ENCODE peak calls at places on chromosome 15, in ten cellular contexts. One of them, this sample, is unnamed.

GRCh38 chr15:41838400-41838897 is at the start of gene PLA2G4B:
- DNase-seq in stomach: peak
- DNase-seq in A673: no peak
- DNase-seq in GM12878: no peak
- DNase-seq in brain microvascular endothelial cell: no peak
- DNase-seq in IMR-90: no peak
- DNase-seq in right atrium auricular region: no peak
- DNase-seq in cardiac muscle cell: no peak
- DNase-seq in neuronal stem cell: no peak
- DNase-seq in tibial artery: no peak
- DNase-seq in this sample: no peak

GRCh38 chr15:78977591-78978347 is 32.9 kb upstream of the CTSH start:
- DNase-seq in right atrium auricular region: no peak
- DNase-seq in GM12878: no peak
- DNase-seq in IMR-90: no peak
- DNase-seq in brain microvascular endothelial cell: no peak
- DNase-seq in neuronal stem cell: no peak
- DNase-seq in stomach: no peak
- DNase-seq in cardiac muscle cell: no peak
- DNase-seq in tibial artery: no peak
- DNase-seq in A673: no peak
- DNase-seq in this sample: no peak

GRCh38 chr15:80942746-80943565 is 46.7 kb downstream of the MESD start:
- DNase-seq in IMR-90: peak
- DNase-seq in GM12878: no peak
- DNase-seq in stomach: no peak
- DNase-seq in tibial artery: peak
- DNase-seq in cardiac muscle cell: no peak
- DNase-seq in brain microvascular endothelial cell: no peak
- DNase-seq in A673: no peak
- DNase-seq in neuronal stem cell: no peak
- DNase-seq in right atrium auricular region: no peak
- DNase-seq in this sample: peak

GRCh38 chr15:64247906-64248541 is 85.2 kb upstream of the PPIB start:
- DNase-seq in GM12878: peak
- DNase-seq in IMR-90: peak
- DNase-seq in right atrium auricular region: no peak
- DNase-seq in brain microvascular endothelial cell: peak
- DNase-seq in neuronal stem cell: peak
- DNase-seq in A673: peak
- DNase-seq in tibial artery: no peak
- DNase-seq in stomach: no peak
- DNase-seq in cardiac muscle cell: peak
- DNase-seq in this sample: no peak

GRCh38 chr15:96274698-96275097 is 55.8 kb upstream of the NR2F2 start:
- DNase-seq in stomach: no peak
- DNase-seq in brain microvascular endothelial cell: no peak
- DNase-seq in tibial artery: no peak
- DNase-seq in right atrium auricular region: no peak
- DNase-seq in A673: no peak
- DNase-seq in cardiac muscle cell: no peak
- DNase-seq in GM12878: no peak
- DNase-seq in IMR-90: no peak
- DNase-seq in neuronal stem cell: no peak
- DNase-seq in this sample: no peak

GRCh38 chr15:65189102-65189740 is 4.1 kb upstream of the CLPX start:
- DNase-seq in right atrium auricular region: no peak
- DNase-seq in neuronal stem cell: peak
- DNase-seq in brain microvascular endothelial cell: peak
- DNase-seq in GM12878: no peak
- DNase-seq in IMR-90: peak
- DNase-seq in A673: peak
- DNase-seq in stomach: no peak
- DNase-seq in cardiac muscle cell: peak
- DNase-seq in tibial artery: no peak
- DNase-seq in this sample: no peak

GRCh38 chr15:54605556-54605955 is 591.2 kb downstream of the RSL24D1 start:
- DNase-seq in brain microvascular endothelial cell: no peak
- DNase-seq in IMR-90: no peak
- DNase-seq in right atrium auricular region: no peak
- DNase-seq in neuronal stem cell: no peak
- DNase-seq in A673: no peak
- DNase-seq in cardiac muscle cell: no peak
- DNase-seq in stomach: no peak
- DNase-seq in GM12878: no peak
- DNase-seq in tibial artery: no peak
- DNase-seq in this sample: no peak

GRCh38 chr15:78044407-78045155 is 32.9 kb downstream of the TBC1D2B start:
- DNase-seq in IMR-90: no peak
- DNase-seq in brain microvascular endothelial cell: no peak
- DNase-seq in cardiac muscle cell: peak
- DNase-seq in A673: peak
- DNase-seq in GM12878: no peak
- DNase-seq in stomach: no peak
- DNase-seq in tibial artery: no peak
- DNase-seq in right atrium auricular region: no peak
- DNase-seq in neuronal stem cell: no peak
- DNase-seq in this sample: no peak

GRCh38 chr15:35481064-35481463 is 64.9 kb downstream of the DPH6 start:
- DNase-seq in cardiac muscle cell: no peak
- DNase-seq in right atrium auricular region: no peak
- DNase-seq in tibial artery: no peak
- DNase-seq in brain microvascular endothelial cell: no peak
- DNase-seq in stomach: no peak
- DNase-seq in neuronal stem cell: no peak
- DNase-seq in GM12878: no peak
- DNase-seq in A673: no peak
- DNase-seq in IMR-90: no peak
- DNase-seq in this sample: no peak

GRCh38 chr15:70793694-70794093 is 30.3 kb upstream of the UACA start:
- DNase-seq in neuronal stem cell: no peak
- DNase-seq in brain microvascular endothelial cell: no peak
- DNase-seq in A673: no peak
- DNase-seq in right atrium auricular region: no peak
- DNase-seq in stomach: peak
- DNase-seq in tibial artery: no peak
- DNase-seq in cardiac muscle cell: no peak
- DNase-seq in GM12878: no peak
- DNase-seq in IMR-90: no peak
- DNase-seq in this sample: peak

GRCh38 chr15:74543583-74543982 is 2.6 kb downstream of the ARID3B start:
- DNase-seq in neuronal stem cell: no peak
- DNase-seq in stomach: no peak
- DNase-seq in right atrium auricular region: no peak
- DNase-seq in brain microvascular endothelial cell: no peak
- DNase-seq in GM12878: no peak
- DNase-seq in cardiac muscle cell: no peak
- DNase-seq in IMR-90: no peak
- DNase-seq in tibial artery: no peak
- DNase-seq in A673: no peak
- DNase-seq in this sample: no peak

GRCh38 chr15:70852501-70853269 is 1.3 kb downstream of the LARP6 start:
- DNase-seq in GM12878: no peak
- DNase-seq in cardiac muscle cell: peak
- DNase-seq in neuronal stem cell: no peak
- DNase-seq in A673: no peak
- DNase-seq in tibial artery: no peak
- DNase-seq in right atrium auricular region: no peak
- DNase-seq in IMR-90: peak
- DNase-seq in stomach: no peak
- DNase-seq in brain microvascular endothelial cell: peak
- DNase-seq in this sample: peak

GRCh38 chr15:70375586-70375985 is 277.9 kb upstream of the TLE3 start:
- DNase-seq in brain microvascular endothelial cell: no peak
- DNase-seq in tibial artery: no peak
- DNase-seq in IMR-90: no peak
- DNase-seq in A673: no peak
- DNase-seq in stomach: no peak
- DNase-seq in right atrium auricular region: peak
- DNase-seq in cardiac muscle cell: no peak
- DNase-seq in neuronal stem cell: no peak
- DNase-seq in GM12878: no peak
- DNase-seq in this sample: no peak

GRCh38 chr15:80550219-80550909 is 144.7 kb upstream of the ABHD17C start:
- DNase-seq in brain microvascular endothelial cell: peak
- DNase-seq in neuronal stem cell: no peak
- DNase-seq in IMR-90: peak
- DNase-seq in cardiac muscle cell: peak
- DNase-seq in GM12878: peak
- DNase-seq in A673: no peak
- DNase-seq in stomach: no peak
- DNase-seq in tibial artery: no peak
- DNase-seq in right atrium auricular region: no peak
- DNase-seq in this sample: no peak

GRCh38 chr15:94135748-94136147 is 95.6 kb upstream of the MCTP2 start:
- DNase-seq in brain microvascular endothelial cell: no peak
- DNase-seq in A673: peak
- DNase-seq in GM12878: no peak
- DNase-seq in IMR-90: no peak
- DNase-seq in cardiac muscle cell: no peak
- DNase-seq in neuronal stem cell: no peak
- DNase-seq in stomach: no peak
- DNase-seq in right atrium auricular region: no peak
- DNase-seq in tibial artery: no peak
- DNase-seq in this sample: no peak

GRCh38 chr15:73052679-73053397 is 575 bp downstream of the NEO1 start:
- DNase-seq in tibial artery: peak
- DNase-seq in GM12878: no peak
- DNase-seq in brain microvascular endothelial cell: no peak
- DNase-seq in right atrium auricular region: no peak
- DNase-seq in A673: peak
- DNase-seq in stomach: peak
- DNase-seq in cardiac muscle cell: peak
- DNase-seq in neuronal stem cell: peak
- DNase-seq in IMR-90: peak
- DNase-seq in this sample: peak

GRCh38 chr15:59255647-59256380 is 49.2 kb downstream of the LDHAL6B start:
- DNase-seq in A673: no peak
- DNase-seq in neuronal stem cell: no peak
- DNase-seq in right atrium auricular region: no peak
- DNase-seq in stomach: no peak
- DNase-seq in tibial artery: no peak
- DNase-seq in brain microvascular endothelial cell: peak
- DNase-seq in cardiac muscle cell: no peak
- DNase-seq in GM12878: no peak
- DNase-seq in IMR-90: peak
- DNase-seq in this sample: no peak

GRCh38 chr15:41772720-41773331 is 1.5 kb upstream of the MAPKBP1 start:
- DNase-seq in GM12878: peak
- DNase-seq in A673: peak
- DNase-seq in stomach: peak
- DNase-seq in IMR-90: peak
- DNase-seq in cardiac muscle cell: peak
- DNase-seq in brain microvascular endothelial cell: peak
- DNase-seq in right atrium auricular region: no peak
- DNase-seq in tibial artery: peak
- DNase-seq in neuronal stem cell: no peak
- DNase-seq in this sample: no peak

DNA sequence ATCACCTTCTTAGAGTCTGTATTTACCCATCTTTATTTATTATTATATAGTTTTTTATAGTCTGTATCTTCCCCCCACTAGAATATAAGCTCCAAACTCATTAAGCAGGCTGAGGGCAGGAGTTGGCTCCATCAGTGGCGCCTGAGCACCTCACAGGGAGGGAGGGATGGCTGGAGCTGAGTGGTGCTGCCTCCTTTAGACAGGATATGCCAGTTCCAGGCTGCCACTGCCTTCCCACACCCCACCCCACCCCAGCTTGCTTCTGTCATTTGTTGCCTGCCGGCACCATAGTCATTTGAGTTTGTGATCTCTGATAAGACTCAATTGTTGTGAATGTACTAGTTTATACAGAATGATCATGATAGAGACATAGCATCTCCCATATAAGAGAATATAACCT is 85.5 kb downstream of the KLHL25 start:
- DNase-seq in A673: no peak
- DNase-seq in tibial artery: no peak
- DNase-seq in cardiac muscle cell: no peak
- DNase-seq in neuronal stem cell: no peak
- DNase-seq in IMR-90: no peak
- DNase-seq in stomach: no peak
- DNase-seq in brain microvascular endothelial cell: no peak
- DNase-seq in right atrium auricular region: no peak
- DNase-seq in GM12878: no peak
- DNase-seq in this sample: peak
- H3K27ac ChIP-seq in A673: no peak
- H3K27ac ChIP-seq in tibial artery: peak
- H3K27ac ChIP-seq in cardiac muscle cell: peak
- H3K27ac ChIP-seq in neuronal stem cell: no peak
- H3K27ac ChIP-seq in IMR-90: no peak
- H3K27ac ChIP-seq in stomach: peak
- H3K27ac ChIP-seq in brain microvascular endothelial cell: no peak
- H3K27ac ChIP-seq in right atrium auricular region: peak
- H3K27ac ChIP-seq in GM12878: peak
- H3K27ac ChIP-seq in this sample: peak

GRCh38 chr15:61457050-61457733 is 228.1 kb upstream of the RORA start:
- DNase-seq in neuronal stem cell: no peak
- DNase-seq in IMR-90: no peak
- DNase-seq in right atrium auricular region: no peak
- DNase-seq in GM12878: no peak
- DNase-seq in A673: no peak
- DNase-seq in stomach: no peak
- DNase-seq in brain microvascular endothelial cell: no peak
- DNase-seq in tibial artery: no peak
- DNase-seq in cardiac muscle cell: no peak
- DNase-seq in this sample: no peak
- H3K27ac ChIP-seq in neuronal stem cell: no peak
- H3K27ac ChIP-seq in IMR-90: no peak
- H3K27ac ChIP-seq in right atrium auricular region: no peak
- H3K27ac ChIP-seq in GM12878: no peak
- H3K27ac ChIP-seq in A673: no peak
- H3K27ac ChIP-seq in stomach: no peak
- H3K27ac ChIP-seq in brain microvascular endothelial cell: no peak
- H3K27ac ChIP-seq in tibial artery: no peak
- H3K27ac ChIP-seq in cardiac muscle cell: no peak
- H3K27ac ChIP-seq in this sample: no peak

GRCh38 chr15:40397688-40398412 is 7.7 kb upstream of the IVD start:
- DNase-seq in IMR-90: no peak
- DNase-seq in stomach: no peak
- DNase-seq in neuronal stem cell: no peak
- DNase-seq in right atrium auricular region: no peak
- DNase-seq in A673: no peak
- DNase-seq in brain microvascular endothelial cell: no peak
- DNase-seq in tibial artery: no peak
- DNase-seq in GM12878: no peak
- DNase-seq in cardiac muscle cell: no peak
- DNase-seq in this sample: no peak
- H3K27ac ChIP-seq in IMR-90: no peak
- H3K27ac ChIP-seq in stomach: no peak
- H3K27ac ChIP-seq in neuronal stem cell: no peak
- H3K27ac ChIP-seq in right atrium auricular region: no peak
- H3K27ac ChIP-seq in A673: no peak
- H3K27ac ChIP-seq in brain microvascular endothelial cell: no peak
- H3K27ac ChIP-seq in tibial artery: no peak
- H3K27ac ChIP-seq in GM12878: no peak
- H3K27ac ChIP-seq in cardiac muscle cell: no peak
- H3K27ac ChIP-seq in this sample: no peak

DNA sequence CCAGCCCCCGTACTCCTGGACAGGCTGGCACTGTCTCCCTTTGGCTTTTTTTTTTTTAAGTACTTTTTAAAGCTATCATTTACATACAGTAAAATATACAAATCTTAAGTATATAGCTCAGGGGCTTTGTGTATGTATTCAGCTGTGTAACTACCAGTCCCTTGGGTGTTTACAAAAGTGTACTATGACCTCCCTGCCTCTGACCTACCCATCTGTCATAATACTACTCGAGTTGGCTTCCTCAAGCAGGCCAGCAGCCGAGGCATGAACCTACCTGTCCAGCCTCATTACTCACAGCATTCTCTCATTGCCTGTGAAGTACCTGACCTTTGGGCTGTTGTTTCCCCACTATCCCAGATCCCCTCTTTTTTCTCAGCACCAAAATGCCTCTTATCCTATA is 33.2 kb downstream of the ABHD2 start:
- DNase-seq in neuronal stem cell: no peak
- DNase-seq in tibial artery: no peak
- DNase-seq in cardiac muscle cell: no peak
- DNase-seq in A673: no peak
- DNase-seq in GM12878: no peak
- DNase-seq in IMR-90: no peak
- DNase-seq in brain microvascular endothelial cell: no peak
- DNase-seq in right atrium auricular region: no peak
- DNase-seq in stomach: peak
- DNase-seq in this sample: no peak
- H3K27ac ChIP-seq in neuronal stem cell: no peak
- H3K27ac ChIP-seq in tibial artery: peak
- H3K27ac ChIP-seq in cardiac muscle cell: no peak
- H3K27ac ChIP-seq in A673: no peak
- H3K27ac ChIP-seq in GM12878: no peak
- H3K27ac ChIP-seq in IMR-90: no peak
- H3K27ac ChIP-seq in brain microvascular endothelial cell: no peak
- H3K27ac ChIP-seq in right atrium auricular region: peak
- H3K27ac ChIP-seq in stomach: peak
- H3K27ac ChIP-seq in this sample: peak